ENCODE peak calls at places on chromosomes 16 and 17, in six cellular contexts. One of them, this sample, is unnamed.

GRCh38 chr16:30340621-30341020 is 14.5 kb downstream of the CD2BP2 start:
- DNase-seq in stimulated activated CD8-positive, alpha-beta memory T cell treated with anti-CD3 and anti-CD28 coated beads, Interleukin-12 subunit alpha, Interleukin-12 subunit beta, amount 100 ng/mL, for 4 hours: no peak
- DNase-seq in RWPE1: no peak
- DNase-seq in T1000: no peak
- DNase-seq in fibroblast of pulmonary artery: no peak
- DNase-seq in lower lobe of right lung: no peak
- DNase-seq in this sample: peak

GRCh38 chr17:18319604-18320256 is 4.6 kb downstream of the SMCR8 start:
- DNase-seq in stimulated activated CD8-positive, alpha-beta memory T cell treated with anti-CD3 and anti-CD28 coated beads, Interleukin-12 subunit alpha, Interleukin-12 subunit beta, amount 100 ng/mL, for 4 hours: no peak
- DNase-seq in RWPE1: no peak
- DNase-seq in T1000: no peak
- DNase-seq in fibroblast of pulmonary artery: peak
- DNase-seq in lower lobe of right lung: no peak
- DNase-seq in this sample: peak

GRCh38 chr17:173064-173911 is 8.2 kb downstream of the DOC2B start:
- DNase-seq in stimulated activated CD8-positive, alpha-beta memory T cell treated with anti-CD3 and anti-CD28 coated beads, Interleukin-12 subunit alpha, Interleukin-12 subunit beta, amount 100 ng/mL, for 4 hours: no peak
- DNase-seq in RWPE1: no peak
- DNase-seq in T1000: no peak
- DNase-seq in fibroblast of pulmonary artery: no peak
- DNase-seq in lower lobe of right lung: no peak
- DNase-seq in this sample: peak

GRCh38 chr16:64910351-64910750 is 211.5 kb downstream of the CDH11 start:
- DNase-seq in stimulated activated CD8-positive, alpha-beta memory T cell treated with anti-CD3 and anti-CD28 coated beads, Interleukin-12 subunit alpha, Interleukin-12 subunit beta, amount 100 ng/mL, for 4 hours: no peak
- DNase-seq in RWPE1: no peak
- DNase-seq in T1000: no peak
- DNase-seq in fibroblast of pulmonary artery: peak
- DNase-seq in lower lobe of right lung: no peak
- DNase-seq in this sample: no peak

GRCh38 chr16:55623640-55624039 is 32.1 kb upstream of the SLC6A2 start:
- DNase-seq in stimulated activated CD8-positive, alpha-beta memory T cell treated with anti-CD3 and anti-CD28 coated beads, Interleukin-12 subunit alpha, Interleukin-12 subunit beta, amount 100 ng/mL, for 4 hours: no peak
- DNase-seq in RWPE1: no peak
- DNase-seq in T1000: no peak
- DNase-seq in fibroblast of pulmonary artery: no peak
- DNase-seq in lower lobe of right lung: no peak
- DNase-seq in this sample: no peak

GRCh38 chr16:22425036-22425801 is 50.8 kb upstream of the CDR2 start:
- DNase-seq in stimulated activated CD8-positive, alpha-beta memory T cell treated with anti-CD3 and anti-CD28 coated beads, Interleukin-12 subunit alpha, Interleukin-12 subunit beta, amount 100 ng/mL, for 4 hours: no peak
- DNase-seq in RWPE1: no peak
- DNase-seq in T1000: no peak
- DNase-seq in fibroblast of pulmonary artery: no peak
- DNase-seq in lower lobe of right lung: no peak
- DNase-seq in this sample: no peak

GRCh38 chr17:49817993-49818392 is 29.5 kb downstream of the KAT7 start:
- DNase-seq in stimulated activated CD8-positive, alpha-beta memory T cell treated with anti-CD3 and anti-CD28 coated beads, Interleukin-12 subunit alpha, Interleukin-12 subunit beta, amount 100 ng/mL, for 4 hours: peak
- DNase-seq in RWPE1: no peak
- DNase-seq in T1000: no peak
- DNase-seq in fibroblast of pulmonary artery: no peak
- DNase-seq in lower lobe of right lung: no peak
- DNase-seq in this sample: no peak

GRCh38 chr16:4337540-4338088 is 13.5 kb downstream of the PAM16 start:
- DNase-seq in stimulated activated CD8-positive, alpha-beta memory T cell treated with anti-CD3 and anti-CD28 coated beads, Interleukin-12 subunit alpha, Interleukin-12 subunit beta, amount 100 ng/mL, for 4 hours: no peak
- DNase-seq in RWPE1: no peak
- DNase-seq in T1000: no peak
- DNase-seq in fibroblast of pulmonary artery: no peak
- DNase-seq in lower lobe of right lung: no peak
- DNase-seq in this sample: no peak

GRCh38 chr17:82241926-82242697 is 13.3 kb downstream of the SLC16A3 start:
- DNase-seq in stimulated activated CD8-positive, alpha-beta memory T cell treated with anti-CD3 and anti-CD28 coated beads, Interleukin-12 subunit alpha, Interleukin-12 subunit beta, amount 100 ng/mL, for 4 hours: no peak
- DNase-seq in RWPE1: no peak
- DNase-seq in T1000: no peak
- DNase-seq in fibroblast of pulmonary artery: no peak
- DNase-seq in lower lobe of right lung: no peak
- DNase-seq in this sample: no peak

GRCh38 chr16:75789237-75789636 is 62.9 kb upstream of the CPHXL start:
- DNase-seq in stimulated activated CD8-positive, alpha-beta memory T cell treated with anti-CD3 and anti-CD28 coated beads, Interleukin-12 subunit alpha, Interleukin-12 subunit beta, amount 100 ng/mL, for 4 hours: no peak
- DNase-seq in RWPE1: peak
- DNase-seq in T1000: no peak
- DNase-seq in fibroblast of pulmonary artery: peak
- DNase-seq in lower lobe of right lung: no peak
- DNase-seq in this sample: no peak

GRCh38 chr16:49731911-49732310 is 124.0 kb downstream of the ZNF423 start:
- DNase-seq in stimulated activated CD8-positive, alpha-beta memory T cell treated with anti-CD3 and anti-CD28 coated beads, Interleukin-12 subunit alpha, Interleukin-12 subunit beta, amount 100 ng/mL, for 4 hours: no peak
- DNase-seq in RWPE1: no peak
- DNase-seq in T1000: no peak
- DNase-seq in fibroblast of pulmonary artery: no peak
- DNase-seq in lower lobe of right lung: no peak
- DNase-seq in this sample: no peak

GRCh38 chr16:17177242-17177967 is 293.4 kb downstream of the XYLT1 start:
- DNase-seq in stimulated activated CD8-positive, alpha-beta memory T cell treated with anti-CD3 and anti-CD28 coated beads, Interleukin-12 subunit alpha, Interleukin-12 subunit beta, amount 100 ng/mL, for 4 hours: no peak
- DNase-seq in RWPE1: peak
- DNase-seq in T1000: no peak
- DNase-seq in fibroblast of pulmonary artery: no peak
- DNase-seq in lower lobe of right lung: no peak
- DNase-seq in this sample: no peak

GRCh38 chr17:49760909-49761558 is 2.9 kb downstream of the FAM117A start:
- DNase-seq in stimulated activated CD8-positive, alpha-beta memory T cell treated with anti-CD3 and anti-CD28 coated beads, Interleukin-12 subunit alpha, Interleukin-12 subunit beta, amount 100 ng/mL, for 4 hours: no peak
- DNase-seq in RWPE1: no peak
- DNase-seq in T1000: no peak
- DNase-seq in fibroblast of pulmonary artery: no peak
- DNase-seq in lower lobe of right lung: no peak
- DNase-seq in this sample: no peak

GRCh38 chr17:2782030-2782429 is 14.2 kb upstream of the RAP1GAP2 start:
- DNase-seq in stimulated activated CD8-positive, alpha-beta memory T cell treated with anti-CD3 and anti-CD28 coated beads, Interleukin-12 subunit alpha, Interleukin-12 subunit beta, amount 100 ng/mL, for 4 hours: no peak
- DNase-seq in RWPE1: no peak
- DNase-seq in T1000: no peak
- DNase-seq in fibroblast of pulmonary artery: peak
- DNase-seq in lower lobe of right lung: peak
- DNase-seq in this sample: no peak

GRCh38 chr16:82990155-82990554 is 363.4 kb downstream of the CDH13 start:
- DNase-seq in stimulated activated CD8-positive, alpha-beta memory T cell treated with anti-CD3 and anti-CD28 coated beads, Interleukin-12 subunit alpha, Interleukin-12 subunit beta, amount 100 ng/mL, for 4 hours: no peak
- DNase-seq in RWPE1: no peak
- DNase-seq in T1000: no peak
- DNase-seq in fibroblast of pulmonary artery: peak
- DNase-seq in lower lobe of right lung: no peak
- DNase-seq in this sample: no peak

GRCh38 chr17:21285164-21286065 is 904 bp downstream of the MAP2K3 start:
- DNase-seq in stimulated activated CD8-positive, alpha-beta memory T cell treated with anti-CD3 and anti-CD28 coated beads, Interleukin-12 subunit alpha, Interleukin-12 subunit beta, amount 100 ng/mL, for 4 hours: no peak
- DNase-seq in RWPE1: no peak
- DNase-seq in T1000: no peak
- DNase-seq in fibroblast of pulmonary artery: peak
- DNase-seq in lower lobe of right lung: no peak
- DNase-seq in this sample: no peak

This sample was measured in natural killer cell treated with Interleukin-12 subunit alpha and Interleukin-12 subunit beta and Interleukin-15 and Interleukin-18, amount 100 ng/mL, for 72 hours.